ENCODE peak calls at places on chromosome 5, in four cellular contexts. V is A549, Q is HepG2, J is GM12878. N is an unnamed sample.
A peak's percentile ranks its signal among the peaks of the same experiment; 100 is the strongest.

GRCh38 chr5:148973455-148973854 is 89.4 kb downstream of the SH3TC2 start:
- DNase-seq in V (no peak), Q (no peak), J (no peak), N (no peak)

GRCh38 chr5:110899566-110900412 is 161.0 kb downstream of the SLC25A46 start:
- DNase-seq in V (no peak), Q (no peak), J (no peak), N (no peak)

GRCh38 chr5:179768326-179769085 is 25.3 kb upstream of the LTC4S start:
- DNase-seq in V (no peak), Q (no peak), J (no peak), N (peak; percentile 34)

GRCh38 chr5:115382989-115383388 is 86.5 kb upstream of the CCDC112 start:
- DNase-seq in V (no peak), Q (no peak), J (no peak), N (no peak)

GRCh38 chr5:11040345-11040744 is 279.3 kb upstream of the DAP start:
- DNase-seq in V (no peak), Q (no peak), J (no peak), N (no peak)

GRCh38 chr5:166909040-166909439 is 1382.4 kb upstream of the WWC1 start:
- DNase-seq in V (peak; percentile 11), Q (no peak), J (no peak), N (no peak)

GRCh38 chr5:115096034-115096769 is 73.5 kb downstream of the TRIM36 start:
- DNase-seq in V (no peak), Q (no peak), J (no peak), N (no peak)

GRCh38 chr5:45623855-45624254 is 72.3 kb downstream of the HCN1 start:
- DNase-seq in V (no peak), Q (no peak), J (no peak), N (no peak)

GRCh38 chr5:923473-923873 is 30.8 kb downstream of the TRIP13 start:
- DNase-seq in V (peak; percentile 80), Q (peak; percentile 66), J (no peak), N (peak; percentile 94)

GRCh38 chr5:67971223-67971830 is 244.2 kb upstream of the PIK3R1 start:
- DNase-seq in V (no peak), Q (peak; percentile 48), J (no peak), N (no peak)

GRCh38 chr5:111563041-111563822 is 50.9 kb upstream of the STARD4 start:
- DNase-seq in V (no peak), Q (no peak), J (no peak), N (no peak)

GRCh38 chr5:126745259-126745992 is 31.5 kb upstream of the LMNB1 start:
- DNase-seq in V (no peak), Q (no peak), J (no peak), N (no peak)

GRCh38 chr5:151903243-151903653 is 21.4 kb downstream of the GLRA1 start:
- DNase-seq in V (no peak), Q (no peak), J (peak; percentile 80), N (no peak)

GRCh38 chr5:2258861-2259260 is 376.1 kb upstream of the IRX4 start:
- DNase-seq in V (no peak), Q (no peak), J (no peak), N (no peak)

GRCh38 chr5:78621269-78621871 is 27.2 kb downstream of the LHFPL2 start:
- DNase-seq in V (peak; percentile 23), Q (no peak), J (no peak), N (no peak)

GRCh38 chr5:127941646-127942045 is 141.9 kb upstream of the SLC12A2 start:
- DNase-seq in V (no peak), Q (no peak), J (no peak), N (no peak)

GRCh38 chr5:14872070-14872989 is 752 bp upstream of the ANKH start:
- DNase-seq in V (peak; percentile 48), Q (peak; percentile 53), J (no peak), N (peak; percentile 86)

GRCh38 chr5:122909470-122910100 is 64.2 kb downstream of the SNX24 start:
- DNase-seq in V (no peak), Q (no peak), J (no peak), N (no peak)

GRCh38 chr5:73443725-73444498 is 4.7 kb downstream of the FOXD1 start:
- DNase-seq in V (no peak), Q (no peak), J (no peak), N (no peak)

GRCh38 chr5:5418764-5419163 is 3.7 kb upstream of the ICE1 start:
- DNase-seq in V (no peak), Q (no peak), J (no peak), N (no peak)

GRCh38 chr5:148984333-148984732 is 78.5 kb downstream of the SH3TC2 start:
- DNase-seq in V (peak; percentile 36), Q (no peak), J (no peak), N (no peak)

GRCh38 chr5:128237504-128237903 is 153.9 kb downstream of the SLC12A2 start:
- DNase-seq in V (no peak), Q (no peak), J (no peak), N (no peak)

GRCh38 chr5:179766726-179767455 is 26.9 kb upstream of the LTC4S start:
- DNase-seq in V (no peak), Q (no peak), J (no peak), N (no peak)

GRCh38 chr5:150778517-150779396 is at the start of gene SMIM3:
- DNase-seq in V (peak; percentile 55), Q (peak; percentile 47), J (no peak), N (peak; percentile 86)

GRCh38 chr5:117095803-117096332 is 521.2 kb upstream of the SEMA6A start:
- DNase-seq in V (no peak), Q (no peak), J (no peak), N (no peak)

GRCh38 chr5:117094114-117094815 is 519.6 kb upstream of the SEMA6A start:
- DNase-seq in V (no peak), Q (no peak), J (no peak), N (no peak)

GRCh38 chr5:117095322-117095721 is 520.7 kb upstream of the SEMA6A start:
- DNase-seq in V (no peak), Q (no peak), J (no peak), N (no peak)

GRCh38 chr5:117100156-117100555 is 525.5 kb upstream of the SEMA6A start:
- DNase-seq in V (no peak), Q (no peak), J (no peak), N (no peak)

DNA sequence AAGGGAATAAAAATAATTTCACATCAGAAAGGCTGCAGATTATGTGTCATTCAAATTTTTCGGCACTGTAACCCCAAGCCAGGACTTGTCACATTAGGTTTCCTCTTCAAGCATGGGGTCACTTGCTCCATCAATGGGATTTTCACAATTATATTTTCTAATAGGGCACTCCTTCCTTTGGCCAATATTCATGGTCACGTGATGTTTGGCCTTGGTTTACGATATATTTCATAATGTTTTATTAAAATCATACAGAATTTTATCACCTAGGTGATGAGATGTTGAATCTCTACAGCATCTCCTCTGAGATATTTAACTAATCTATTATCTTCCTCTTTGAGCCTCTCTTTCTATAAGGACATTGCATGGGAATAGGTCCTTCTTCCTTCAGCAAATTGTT is 523.5 kb upstream of the SEMA6A start:
- DNase-seq in V (no peak), Q (no peak), J (no peak), N (no peak)
- TF ChIP-seq PBX3 in V (no peak), Q (no peak), J (no peak), N (no peak)

DNA sequence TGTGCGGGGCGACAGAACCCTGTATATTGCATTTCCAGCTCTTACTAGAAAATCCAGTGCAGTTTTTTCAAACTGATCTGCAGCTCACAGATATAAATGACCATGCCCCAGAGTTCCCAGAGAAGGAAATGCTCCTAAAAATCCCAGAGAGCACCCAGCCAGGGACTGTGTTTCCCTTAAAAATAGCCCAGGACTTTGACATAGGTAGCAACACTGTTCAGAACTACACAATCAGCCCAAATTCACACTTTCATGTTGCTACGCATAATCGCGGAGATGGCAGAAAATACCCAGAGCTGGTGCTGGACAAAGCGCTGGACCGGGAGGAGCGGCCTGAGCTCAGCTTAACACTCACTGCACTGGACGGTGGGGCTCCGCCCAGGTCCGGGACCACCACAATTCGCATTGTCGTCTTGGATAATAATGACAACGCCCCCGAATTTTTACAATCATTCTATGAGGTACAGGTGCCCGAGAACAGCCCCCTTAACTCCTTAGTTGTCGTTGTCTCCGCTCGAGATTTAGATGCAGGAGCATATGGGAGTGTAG is 786 bp downstream of the PCDHB5 start:
- DNase-seq in V (no peak), Q (no peak), J (no peak), N (no peak)
- H3K4me3 ChIP-seq in V (peak overlapping the region; percentile 37), Q (no peak overlapping the region), J (no peak overlapping the region), N (no peak overlapping the region)

GRCh38 chr5:75089137-75089536 is 36.8 kb upstream of the GCNT4 start:
- DNase-seq in V (no peak), Q (no peak), J (no peak), N (no peak)
- TF ChIP-seq PBX3 in V (no peak), Q (no peak), J (no peak), N (no peak)

GRCh38 chr5:131792900-131793299 is 3.9 kb downstream of the FNIP1 start:
- DNase-seq in V (no peak), Q (no peak), J (no peak), N (no peak)

GRCh38 chr5:131796793-131797693 is at the start of gene FNIP1:
- DNase-seq in V (peak; percentile 97), Q (peak; percentile 95), J (peak; percentile 86), N (peak; percentile 100)

GRCh38 chr5:131795879-131796792 is 681 bp downstream of the FNIP1 start:
- DNase-seq in V (peak; percentile 39), Q (peak; percentile 32), J (no peak), N (peak; percentile 68)

GRCh38 chr5:131794596-131794995 is 2.2 kb downstream of the FNIP1 start:
- DNase-seq in V (no peak), Q (no peak), J (no peak), N (no peak)

DNA sequence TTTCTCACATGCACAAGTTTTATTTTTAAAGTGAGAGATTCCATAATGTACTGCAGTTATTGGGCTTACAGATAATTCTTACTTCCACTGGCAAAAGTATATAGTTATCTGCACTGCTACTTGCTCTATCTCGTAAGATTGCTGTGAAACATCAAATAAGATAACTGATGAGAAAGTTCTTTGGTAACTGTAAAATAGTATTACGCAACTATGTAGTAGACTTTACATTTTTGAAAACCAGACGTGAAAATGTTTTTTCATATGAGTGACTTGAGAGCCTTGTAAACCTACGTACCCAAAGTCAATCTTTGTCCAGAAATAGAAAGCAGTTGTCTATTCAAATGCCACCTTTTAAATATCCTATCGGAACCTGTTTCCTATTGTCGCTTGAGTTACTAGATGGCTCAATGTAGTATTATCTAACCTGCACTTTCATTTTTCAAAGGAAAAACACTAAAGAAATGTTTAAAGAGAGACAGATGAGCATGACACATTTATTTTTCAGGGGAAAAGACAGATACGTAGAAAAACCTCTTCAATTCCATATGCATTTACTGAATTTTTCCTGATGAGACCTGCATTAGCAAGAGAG is 1.6 kb downstream of the FNIP1 start:
- DNase-seq in V (no peak), Q (no peak), J (no peak), N (no peak)
- H3K4me3 ChIP-seq in V (peak overlapping the region; percentile 76), Q (peak overlapping the region; percentile 96), J (peak overlapping the region; percentile 86), N (peak overlapping the region; percentile 81)

GRCh38 chr5:170266570-170267379 is 30.8 kb downstream of the LCP2 start:
- DNase-seq in V (no peak), Q (no peak), J (no peak), N (no peak)
- TF ChIP-seq PBX3 in V (no peak), Q (no peak), J (no peak), N (no peak)

GRCh38 chr5:32229586-32229985 is 55.5 kb upstream of the GOLPH3 start:
- DNase-seq in V (no peak), Q (no peak), J (no peak), N (no peak)

GRCh38 chr5:32231929-32232328 is 57.8 kb upstream of the GOLPH3 start:
- DNase-seq in V (no peak), Q (no peak), J (no peak), N (no peak)

GRCh38 chr5:32230356-32231099 is 56.4 kb upstream of the GOLPH3 start:
- DNase-seq in V (no peak), Q (no peak), J (no peak), N (no peak)

GRCh38 chr5:32231241-32231640 is 57.1 kb upstream of the GOLPH3 start:
- DNase-seq in V (no peak), Q (no peak), J (no peak), N (no peak)

GRCh38 chr5:32228816-32229215 is 54.7 kb upstream of the GOLPH3 start:
- DNase-seq in V (no peak), Q (no peak), J (no peak), N (no peak)
- H3K4me3 ChIP-seq in V (no peak overlapping the region), Q (no peak overlapping the region), J (no peak overlapping the region), N (no peak overlapping the region)

N was measured in SK-N-SH.